ENCODE peak calls at places on chromosome 11, in nine cellular contexts. J, H, D, I, K, G, O, N and Z are unnamed samples.

GRCh38 chr11:34537636-34538035 is 24.0 kb upstream of the ELF5 start:
- DNase-seq in N (no peak), K (no peak), O (no peak), G (no peak), I (no peak), J (no peak), H (no peak), D (no peak), Z (no peak)

GRCh38 chr11:76419896-76420295 is 24.9 kb upstream of the EMSY start:
- DNase-seq in G (peak), D (peak), K (no peak), I (no peak), J (no peak), N (no peak), H (peak), O (no peak), Z (no peak)

GRCh38 chr11:113992459-113993105 is 17.7 kb downstream of the HTR3A start:
- DNase-seq in H (peak), D (no peak), O (no peak), K (no peak), N (no peak), J (no peak), G (no peak), I (no peak), Z (no peak)

GRCh38 chr11:63517156-63517555 is 11.3 kb downstream of the LGALS12 start:
- DNase-seq in H (no peak), N (no peak), O (no peak), I (no peak), J (no peak), G (no peak), K (no peak), D (no peak), Z (no peak)

GRCh38 chr11:32045456-32045855 is 45.4 kb upstream of the RCN1 start:
- DNase-seq in O (no peak), J (no peak), H (no peak), K (no peak), D (no peak), N (no peak), G (no peak), I (no peak), Z (no peak)

GRCh38 chr11:113114452-113115027 is 153.3 kb downstream of the NCAM1 start:
- DNase-seq in J (peak), G (peak), I (no peak), K (no peak), D (peak), O (peak), H (peak), N (peak), Z (no peak)

GRCh38 chr11:69546735-69547370 is 65.4 kb downstream of the LINC01488 start:
- DNase-seq in G (peak), N (no peak), O (no peak), I (no peak), K (no peak), H (no peak), D (no peak), J (no peak), Z (no peak)

GRCh38 chr11:23539556-23539955 is 679.3 kb upstream of the CCDC179 start:
- DNase-seq in O (no peak), K (no peak), G (no peak), N (no peak), J (no peak), H (no peak), I (no peak), D (no peak), Z (no peak)

GRCh38 chr11:45083544-45084087 is 62.8 kb upstream of the PRDM11 start:
- DNase-seq in N (no peak), K (no peak), O (no peak), G (peak), I (no peak), D (no peak), H (no peak), J (no peak), Z (no peak)

GRCh38 chr11:57410287-57410686 is 16.6 kb downstream of the SLC43A3 start:
- DNase-seq in O (no peak), I (no peak), G (no peak), K (no peak), H (no peak), D (no peak), J (no peak), N (no peak), Z (no peak)

GRCh38 chr11:65310215-65310614 is 4.5 kb upstream of the CDC42EP2 start:
- DNase-seq in O (no peak), J (no peak), G (no peak), K (no peak), I (no peak), H (no peak), N (no peak), D (no peak), Z (no peak)

GRCh38 chr11:131530411-131530810 is 160.0 kb downstream of the NTM start:
- DNase-seq in H (no peak), D (no peak), N (no peak), O (peak), I (peak), G (no peak), J (no peak), K (no peak), Z (no peak)

GRCh38 chr11:3153291-3153861 is 11.7 kb downstream of the OSBPL5 start:
- DNase-seq in D (no peak), O (peak), I (no peak), H (no peak), K (no peak), G (no peak), N (no peak), J (no peak), Z (peak)

GRCh38 chr11:16820324-16821092 is 82.1 kb downstream of the C11orf58 start:
- DNase-seq in D (peak), K (peak), G (peak), I (peak), J (no peak), N (peak), H (peak), O (peak), Z (peak)

GRCh38 chr11:30452114-30452513 is 129.2 kb downstream of the ARL14EP start:
- DNase-seq in D (no peak), H (no peak), G (no peak), K (no peak), N (no peak), I (no peak), O (no peak), J (no peak), Z (no peak)

GRCh38 chr11:17827006-17827405 is 92.4 kb downstream of the KCNC1 start:
- DNase-seq in K (no peak), J (no peak), N (no peak), D (no peak), H (peak), I (no peak), O (no peak), G (no peak), Z (no peak)

GRCh38 chr11:123250811-123251655 is 56.0 kb upstream of the CLMP start:
- DNase-seq in G (no peak), K (no peak), O (no peak), H (no peak), D (no peak), J (no peak), I (no peak), N (no peak), Z (no peak)

GRCh38 chr11:111225871-111226270 is 19.7 kb upstream of the POU2AF2 start:
- DNase-seq in K (no peak), G (no peak), I (no peak), H (no peak), O (no peak), J (peak), D (no peak), N (no peak), Z (no peak)

GRCh38 chr11:72758690-72759389 is 6.6 kb upstream of the ARAP1 start:
- DNase-seq in J (no peak), O (peak), I (no peak), H (no peak), K (no peak), G (no peak), D (peak), N (no peak), Z (peak)